ENCODE peak calls at places on chromosomes 5 and 9, in five cellular contexts. Y is left ventricle myocardium inferior, N is NCI-H460, T is ACHN, S is RPMI7951. J is an unnamed sample.

GRCh38 chr5:64221911-64222310 is 56.3 kb downstream of the RNF180 start:
- DNase-seq in T (no peak), S (no peak), N (no peak), Y (no peak), J (no peak)

GRCh38 chr5:132405646-132406045 is 36.1 kb downstream of the SLC22A5 start:
- DNase-seq in S (no peak), N (no peak), T (no peak), Y (no peak), J (no peak)

GRCh38 chr5:67814569-67815311 is 400.8 kb upstream of the PIK3R1 start:
- DNase-seq in S (no peak), T (no peak), Y (no peak), N (no peak), J (no peak)

GRCh38 chr5:88660326-88660946 is 222.5 kb downstream of the MEF2C start:
- DNase-seq in S (peak), Y (no peak), N (peak), T (peak), J (peak)

GRCh38 chr9:109520475-109521132 is 22.5 kb upstream of the PTPN3 start:
- DNase-seq in Y (peak), S (peak), N (peak), T (peak), J (peak)

GRCh38 chr5:132270706-132271105 is 13.2 kb downstream of the PDLIM4 start:
- DNase-seq in S (no peak), N (no peak), Y (no peak), T (no peak), J (no peak)

GRCh38 chr9:38622083-38622674 is 1.8 kb upstream of the ANKRD18A start:
- DNase-seq in Y (no peak), S (no peak), T (peak), N (no peak), J (no peak)

GRCh38 chr9:127384016-127384730 is 12.8 kb upstream of the SLC2A8 start:
- DNase-seq in N (no peak), Y (no peak), S (peak), T (no peak), J (no peak)

GRCh38 chr9:113600477-113600851 is 136.9 kb downstream of the RGS3 start:
- DNase-seq in T (no peak), Y (no peak), N (no peak), S (no peak), J (no peak)

GRCh38 chr9:131500939-131501541 is 1.7 kb upstream of the POMT1 start:
- DNase-seq in T (peak), Y (no peak), N (no peak), S (peak), J (peak)

GRCh38 chr5:172953776-172954189 is 5.4 kb upstream of the RPL26L1 start:
- DNase-seq in Y (no peak), S (peak), T (no peak), N (no peak), J (peak)

GRCh38 chr9:128124873-128125574 is 2.5 kb downstream of the PTGES2 start:
- DNase-seq in T (peak), N (peak), S (no peak), Y (peak), J (peak)

GRCh38 chr5:14871573-14872069 is at the start of gene ANKH:
- DNase-seq in T (peak), N (peak), S (peak), Y (peak), J (peak)

GRCh38 chr5:110909950-110910349 is 161.6 kb upstream of the TSLP start:
- DNase-seq in Y (no peak), S (peak), N (no peak), T (no peak), J (no peak)

GRCh38 chr9:129351642-129352151 is 173.6 kb upstream of the IER5L start:
- DNase-seq in T (no peak), N (no peak), Y (no peak), S (no peak), J (no peak)

GRCh38 chr9:110918316-110919054 is 119.8 kb downstream of the LPAR1 start:
- DNase-seq in Y (no peak), S (peak), N (no peak), T (no peak), J (peak)

GRCh38 chr9:136305822-136306690 is 2.2 kb upstream of the CCDC187 start:
- DNase-seq in N (no peak), T (no peak), S (no peak), Y (no peak), J (no peak)

GRCh38 chr5:115096034-115096769 is 73.5 kb downstream of the TRIM36 start:
- DNase-seq in N (no peak), S (peak), T (no peak), Y (no peak), J (no peak)

GRCh38 chr5:104540448-104540847 is 977.9 kb upstream of the NUDT12 start:
- DNase-seq in T (no peak), S (no peak), N (no peak), Y (no peak), J (no peak)

GRCh38 chr9:129221233-129221632 is 43.2 kb upstream of the IER5L start:
- DNase-seq in Y (no peak), N (no peak), T (no peak), S (peak), J (no peak)

GRCh38 chr5:16618138-16618897 is 1.5 kb upstream of the RETREG1 start:
- DNase-seq in S (no peak), N (no peak), T (no peak), Y (no peak), J (no peak)

GRCh38 chr5:122403965-122404364 is 91.9 kb downstream of the SNCAIP start:
- DNase-seq in T (no peak), S (no peak), Y (no peak), N (no peak), J (no peak)

GRCh38 chr5:150413176-150413901 is 629 bp upstream of the CD74 start:
- DNase-seq in S (no peak), T (no peak), Y (no peak), N (no peak), J (no peak)

GRCh38 chr9:93346240-93347112 is 105.0 kb upstream of the FAM120A start:
- DNase-seq in S (no peak), Y (no peak), T (no peak), N (no peak), J (no peak)

GRCh38 chr9:77386187-77386586 is 208.9 kb downstream of the VPS13A start:
- DNase-seq in N (no peak), T (no peak), Y (no peak), S (no peak), J (no peak)

GRCh38 chr5:87940775-87941174 is 327.9 kb downstream of the TMEM161B start:
- DNase-seq in S (no peak), N (no peak), Y (no peak), T (no peak), J (no peak)

GRCh38 chr9:91180930-91181268 is 180.8 kb downstream of the AUH start:
- DNase-seq in N (no peak), Y (no peak), T (no peak), S (no peak), J (no peak)

GRCh38 chr5:99349842-99350241 is 421.0 kb upstream of the CHD1 start:
- DNase-seq in T (no peak), N (no peak), Y (no peak), S (no peak), J (no peak)

GRCh38 chr9:74041588-74041987 is 455.5 kb upstream of the RORB start:
- DNase-seq in Y (no peak), T (no peak), N (no peak), S (no peak), J (no peak)

GRCh38 chr9:93549636-93550035 is 26.7 kb upstream of the PHF2 start:
- DNase-seq in T (no peak), N (no peak), S (no peak), Y (no peak), J (no peak)

GRCh38 chr5:138469540-138470321 is 4.5 kb downstream of the EGR1 start:
- DNase-seq in N (peak), Y (no peak), S (no peak), T (peak), J (peak)

GRCh38 chr5:95730730-95731570 is at the start of gene RHOBTB3:
- DNase-seq in T (peak), N (peak), S (peak), Y (peak), J (peak)

GRCh38 chr5:23756779-23757178 is 249.4 kb downstream of the PRDM9 start:
- DNase-seq in T (no peak), N (no peak), S (no peak), Y (no peak), J (no peak)

GRCh38 chr5:73822276-73822988 is 196.4 kb downstream of the ARHGEF28 start:
- DNase-seq in N (no peak), Y (no peak), T (no peak), S (no peak), J (no peak)